ENCODE peak calls at places on chromosomes 4 and X, in four cellular contexts. One of them, this sample, is unnamed.

GRCh38 chr4:8105303-8106100 is 53.1 kb downstream of the ABLIM2 start:
- DNase-seq in HepG2: no peak
- DNase-seq in K562: no peak
- DNase-seq in GM12878: no peak
- DNase-seq in this sample: no peak

GRCh38 chr4:122776916-122777315 is 44.4 kb downstream of the BBS12 start:
- DNase-seq in K562: no peak
- DNase-seq in GM12878: no peak
- DNase-seq in HepG2: no peak
- DNase-seq in this sample: no peak

GRCh38 chr4:38621004-38621684 is 42.9 kb upstream of the KLF3 start:
- DNase-seq in HepG2: peak; percentile 44
- DNase-seq in K562: peak; percentile 77
- DNase-seq in GM12878: no peak
- DNase-seq in this sample: peak; percentile 20

GRCh38 chrX:37912286-37912685 is 64.9 kb upstream of the DYNLT3 start:
- DNase-seq in HepG2: no peak
- DNase-seq in GM12878: no peak
- DNase-seq in K562: no peak
- DNase-seq in this sample: no peak

GRCh38 chr4:156642161-156642560 is 329.4 kb downstream of the PDGFC start:
- DNase-seq in GM12878: no peak
- DNase-seq in HepG2: no peak
- DNase-seq in K562: no peak
- DNase-seq in this sample: no peak

GRCh38 chr4:2337131-2337723 is 75.3 kb upstream of the MXD4 start:
- DNase-seq in HepG2: no peak
- DNase-seq in K562: no peak
- DNase-seq in GM12878: no peak
- DNase-seq in this sample: no peak

GRCh38 chrX:12379666-12380065 is 241.4 kb downstream of the FRMPD4 start:
- DNase-seq in HepG2: no peak
- DNase-seq in K562: no peak
- DNase-seq in GM12878: no peak
- DNase-seq in this sample: no peak

GRCh38 chr4:183140911-183141320 is 41.9 kb downstream of the WWC2 start:
- DNase-seq in K562: no peak
- DNase-seq in HepG2: no peak
- DNase-seq in GM12878: no peak
- DNase-seq in this sample: no peak

GRCh38 chr4:80295841-80296240 is 29.4 kb downstream of the FGF5 start:
- DNase-seq in HepG2: no peak
- DNase-seq in K562: no peak
- DNase-seq in GM12878: no peak
- DNase-seq in this sample: no peak

GRCh38 chrX:121008920-121009319 is 23.4 kb upstream of the CT47A1 start:
- DNase-seq in GM12878: no peak
- DNase-seq in K562: no peak
- DNase-seq in HepG2: peak; percentile 85
- DNase-seq in this sample: no peak

GRCh38 chr4:101334963-101335572 is 12.3 kb downstream of the PPP3CA start:
- DNase-seq in GM12878: no peak
- DNase-seq in K562: no peak
- DNase-seq in HepG2: no peak
- DNase-seq in this sample: no peak

DNA sequence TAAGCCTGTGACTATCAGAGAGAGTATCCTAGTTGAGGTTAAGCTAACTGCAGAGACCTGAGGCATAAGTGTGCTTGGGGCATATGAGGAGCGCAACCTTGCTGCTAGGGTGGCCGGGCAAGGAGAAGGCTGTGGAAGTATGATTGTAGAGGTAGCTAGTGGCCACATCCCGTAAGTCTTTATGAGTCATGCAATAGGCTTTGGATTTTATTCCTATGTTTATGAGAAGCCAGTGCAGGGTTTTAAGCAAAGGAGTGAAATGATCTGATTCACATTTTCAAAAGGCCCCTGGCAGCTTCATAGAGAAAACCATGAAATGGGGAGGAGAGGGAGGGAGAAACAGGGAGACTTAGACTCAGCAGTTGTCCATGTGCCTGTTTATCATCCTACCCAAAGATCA is 92.1 kb upstream of the WDFY3 start:
- DNase-seq in GM12878: no peak
- DNase-seq in HepG2: no peak
- DNase-seq in K562: no peak
- DNase-seq in this sample: no peak
- TF ChIP-seq RFX5 in GM12878: no peak
- TF ChIP-seq RFX5 in HepG2: no peak
- TF ChIP-seq RFX5 in K562: no peak
- TF ChIP-seq RFX5 in this sample: no peak

GRCh38 chr4:109801895-109802319 is at the start of gene CFI:
- DNase-seq in K562: peak; percentile 21
- DNase-seq in HepG2: peak; percentile 95
- DNase-seq in GM12878: no peak
- DNase-seq in this sample: no peak

GRCh38 chr4:109809657-109810056 is 5.9 kb upstream of the GAR1 start:
- DNase-seq in GM12878: no peak
- DNase-seq in K562: no peak
- DNase-seq in HepG2: no peak
- DNase-seq in this sample: no peak

GRCh38 chr4:109801099-109801789 is 555 bp downstream of the CFI start:
- DNase-seq in K562: no peak
- DNase-seq in GM12878: no peak
- DNase-seq in HepG2: no peak
- DNase-seq in this sample: no peak

GRCh38 chr4:109798866-109799265 is 2.9 kb downstream of the CFI start:
- DNase-seq in K562: peak; percentile 30
- DNase-seq in GM12878: no peak
- DNase-seq in HepG2: no peak
- DNase-seq in this sample: no peak

GRCh38 chr4:109803924-109804571 is 2.2 kb upstream of the CFI start:
- DNase-seq in GM12878: peak; percentile 7
- DNase-seq in K562: peak; percentile 57
- DNase-seq in HepG2: peak; percentile 57
- DNase-seq in this sample: peak; percentile 59
- TF ChIP-seq JUNB in GM12878: no peak
- TF ChIP-seq JUNB in K562: no peak
- TF ChIP-seq JUNB in HepG2: no peak
- TF ChIP-seq JUNB in this sample: no peak

DNA sequence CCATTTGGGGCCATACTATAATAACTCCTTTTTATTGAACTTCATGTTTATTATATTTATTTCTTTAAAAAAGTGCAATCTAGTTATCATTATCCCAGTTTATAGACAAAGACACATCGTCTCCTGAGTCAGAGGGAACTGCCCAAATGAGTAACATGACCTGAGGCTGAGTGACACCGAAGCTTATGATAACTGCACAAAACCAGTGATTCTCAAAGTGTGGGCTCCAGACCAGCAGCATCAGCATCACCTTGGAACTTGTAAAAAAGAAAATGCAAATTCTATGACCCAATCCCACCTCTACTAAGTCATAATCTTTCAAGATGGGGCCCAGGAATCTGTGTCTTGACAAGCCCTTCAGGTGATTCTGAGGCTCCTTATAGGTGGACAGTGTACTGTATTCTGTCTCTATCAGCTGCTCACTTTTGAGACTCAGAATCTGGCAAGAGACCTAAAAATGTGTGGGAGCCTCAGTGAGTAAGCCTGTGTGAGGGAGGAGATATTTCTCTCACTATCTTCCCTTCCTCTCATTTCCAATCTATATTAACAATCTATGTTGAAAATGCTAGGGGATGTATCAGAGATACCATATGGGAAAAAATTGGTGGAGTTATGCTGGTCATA is 147.0 kb downstream of the PACRGL start:
- DNase-seq in GM12878: no peak
- DNase-seq in HepG2: no peak
- DNase-seq in K562: no peak
- DNase-seq in this sample: no peak
- TF ChIP-seq RFX5 in GM12878: no peak
- TF ChIP-seq RFX5 in HepG2: no peak
- TF ChIP-seq RFX5 in K562: no peak
- TF ChIP-seq RFX5 in this sample: no peak

GRCh38 chrX:9562851-9563250 is 98.0 kb downstream of the TBL1X start:
- DNase-seq in HepG2: peak; percentile 63
- DNase-seq in GM12878: no peak
- DNase-seq in K562: no peak
- DNase-seq in this sample: peak; percentile 22
- TF ChIP-seq JUNB in HepG2: no peak
- TF ChIP-seq JUNB in GM12878: no peak
- TF ChIP-seq JUNB in K562: no peak
- TF ChIP-seq JUNB in this sample: no peak

DNA sequence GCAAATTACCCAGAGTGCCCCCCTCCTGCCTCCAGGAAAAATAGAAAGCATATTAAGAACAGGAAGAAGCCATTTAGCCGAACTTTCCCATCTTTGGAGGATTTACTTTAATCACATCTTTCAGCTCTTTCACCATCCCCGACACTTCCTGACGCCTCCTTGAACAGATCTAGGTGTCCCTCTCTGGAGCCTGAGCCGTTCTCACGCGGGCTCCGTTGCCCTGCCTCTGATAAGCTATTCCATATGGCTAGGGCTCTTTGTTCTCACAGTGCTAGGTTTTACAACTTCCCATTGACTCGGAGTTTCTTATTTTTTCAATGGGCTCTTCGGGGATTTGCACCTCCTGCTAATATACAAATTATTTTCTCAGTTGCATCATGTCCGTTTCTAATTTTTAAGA is 82.1 kb upstream of the GPC4 start:
- DNase-seq in K562: no peak
- DNase-seq in GM12878: no peak
- DNase-seq in HepG2: no peak
- DNase-seq in this sample: no peak
- TF ChIP-seq RFX5 in K562: no peak
- TF ChIP-seq RFX5 in GM12878: no peak
- TF ChIP-seq RFX5 in HepG2: no peak
- TF ChIP-seq RFX5 in this sample: no peak